ENCODE peak calls at places on chromosome 1, in four cellular contexts. Q is fibroblast of lung, Y is neural crest cell, P is heart right ventricle. O is an unnamed sample.
A peak's percentile ranks its signal among the peaks of the same experiment; 100 is the strongest.

GRCh38 chr1:156383023-156383422 is 14.0 kb downstream of the RHBG start:
- DNase-seq in P (peak; percentile 55), Y (peak; percentile 70), Q (peak; percentile 43), O (peak; percentile 97)

GRCh38 chr1:236142358-236143103 is at the start of gene GPR137B:
- DNase-seq in Y (peak; percentile 38), Q (peak; percentile 59), P (peak; percentile 45), O (no peak)

GRCh38 chr1:7623886-7624285 is 147.2 kb upstream of the VAMP3 start:
- DNase-seq in Y (no peak), P (no peak), Q (no peak), O (no peak)

GRCh38 chr1:63575340-63575826 is 17.8 kb upstream of the PGM1 start:
- DNase-seq in Q (no peak), P (no peak), Y (peak; percentile 9), O (no peak)

GRCh38 chr1:151635479-151636072 is 23.7 kb downstream of the SNX27 start:
- DNase-seq in Y (no peak), P (no peak), Q (no peak), O (no peak)

GRCh38 chr1:184212649-184213314 is 161.3 kb downstream of the TSEN15 start:
- DNase-seq in Y (no peak), P (no peak), Q (peak; percentile 89), O (no peak)

GRCh38 chr1:239107676-239108075 is 278.7 kb upstream of the CHRM3 start:
- DNase-seq in Y (no peak), Q (no peak), P (no peak), O (no peak)

GRCh38 chr1:114353233-114353632 is 157.8 kb downstream of the TRIM33 start:
- DNase-seq in Q (peak; percentile 92), P (peak; percentile 65), Y (no peak), O (no peak)

GRCh38 chr1:24768873-24769605 is 23.8 kb downstream of the CLIC4 start:
- DNase-seq in Y (no peak), P (no peak), Q (no peak), O (no peak)

GRCh38 chr1:231020816-231021215 is 19.2 kb downstream of the FAM89A start:
- DNase-seq in P (no peak), Q (no peak), Y (no peak), O (no peak)

GRCh38 chr1:17575786-17576584 is 36.5 kb downstream of the ARHGEF10L start:
- DNase-seq in Y (no peak), Q (no peak), P (no peak), O (no peak)

GRCh38 chr1:150477733-150478132 is 9.5 kb upstream of the TARS2 start:
- DNase-seq in Y (no peak), P (no peak), Q (peak; percentile 50), O (no peak)

GRCh38 chr1:201020040-201020591 is 3.4 kb downstream of the KIF21B start:
- DNase-seq in Q (no peak), P (no peak), Y (no peak), O (peak; percentile 76)

GRCh38 chr1:240245629-240246020 is 153.9 kb downstream of the FMN2 start:
- DNase-seq in P (no peak), Q (no peak), Y (no peak), O (no peak)

GRCh38 chr1:205870236-205870635 is 20.3 kb upstream of the PM20D1 start:
- DNase-seq in Y (no peak), Q (no peak), P (no peak), O (no peak)

GRCh38 chr1:185238447-185238846 is 78.6 kb downstream of the IVNS1ABP start:
- DNase-seq in Q (peak; percentile 22), P (no peak), Y (no peak), O (no peak)

GRCh38 chr1:241086686-241087085 is 270.3 kb downstream of the RGS7 start:
- DNase-seq in Y (no peak), P (no peak), Q (no peak), O (no peak)

GRCh38 chr1:94909486-94909885 is 17.4 kb downstream of the CNN3 start:
- DNase-seq in Y (no peak), P (no peak), Q (no peak), O (no peak)

GRCh38 chr1:237851209-237851845 is 39.4 kb downstream of the ZP4 start:
- DNase-seq in P (no peak), Q (peak; percentile 55), Y (peak; percentile 62), O (peak; percentile 52)
- TF ChIP-seq CTCF in P (no peak), Q (peak; percentile 8), Y (peak; percentile 79), O (peak; percentile 72)

DNA sequence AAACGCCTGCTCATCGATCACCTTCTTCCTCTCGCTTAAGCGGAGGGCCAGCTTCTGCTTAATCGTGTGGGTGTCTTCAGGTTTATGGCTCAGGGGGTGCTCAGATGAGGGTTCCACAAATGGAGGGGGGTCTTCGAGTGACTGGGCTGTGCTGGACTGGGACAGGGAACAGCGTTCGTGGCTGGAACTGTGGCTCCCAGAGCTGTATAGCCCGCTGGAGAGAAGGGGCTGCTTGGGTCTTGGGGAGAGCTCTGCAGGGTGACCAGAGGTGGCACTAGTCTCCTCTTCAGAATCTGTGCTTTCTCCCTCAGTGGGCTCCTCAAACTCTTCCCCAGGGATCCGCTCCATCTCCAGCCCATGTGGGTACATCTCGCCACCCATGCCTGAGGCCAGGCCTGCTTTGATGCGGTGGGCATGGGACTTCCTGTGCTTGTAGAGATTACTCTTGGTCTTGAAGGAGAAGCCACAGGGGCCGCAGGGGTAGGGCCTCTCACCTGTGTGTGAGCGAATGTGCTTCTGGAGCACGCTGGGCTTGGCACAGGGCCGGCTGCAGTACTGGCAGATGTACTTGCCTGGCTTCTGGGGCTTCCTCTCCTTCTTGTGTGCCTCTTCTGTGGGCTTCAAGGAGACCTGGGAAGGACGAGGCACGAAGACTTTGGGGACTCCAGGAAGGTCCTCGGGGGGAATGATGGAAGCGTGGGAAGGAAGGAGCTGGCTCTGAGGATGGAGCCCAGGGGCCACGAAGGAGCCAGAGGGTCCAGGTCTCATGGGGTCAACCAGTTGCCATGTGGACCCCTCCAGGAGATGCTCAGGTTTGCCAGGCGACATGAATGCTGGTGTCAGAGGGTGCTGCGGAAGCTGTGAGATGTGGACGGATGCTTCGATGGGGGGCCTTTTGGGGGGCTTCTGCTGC is 99.4 kb upstream of the EDN2 start:
- DNase-seq in Q (no peak), Y (no peak), P (no peak), O (no peak)
- TF ChIP-seq CTCF in Q (no peak), Y (no peak), P (no peak), O (no peak)

GRCh38 chr1:23019094-23019850 is at the start of gene KDM1A:
- DNase-seq in Q (peak; percentile 97), Y (peak; percentile 95), P (peak; percentile 97), O (peak; percentile 44)
- TF ChIP-seq CTCF in Q (no peak), Y (no peak), P (no peak), O (peak; percentile 6)

GRCh38 chr1:204121840-204122555 is 29.8 kb downstream of the ETNK2 start:
- DNase-seq in Q (no peak), P (no peak), Y (no peak), O (no peak)

GRCh38 chr1:204126367-204126766 is 25.5 kb downstream of the ETNK2 start:
- DNase-seq in P (no peak), Q (no peak), Y (no peak), O (no peak)

GRCh38 chr1:204124639-204125038 is 27.2 kb downstream of the ETNK2 start:
- DNase-seq in Q (no peak), P (no peak), Y (no peak), O (no peak)

GRCh38 chr1:204125759-204126351 is 26.0 kb downstream of the ETNK2 start:
- DNase-seq in Y (no peak), Q (no peak), P (no peak), O (no peak)

GRCh38 chr1:204123376-204123775 is 28.5 kb downstream of the ETNK2 start:
- DNase-seq in P (no peak), Y (peak; percentile 32), Q (no peak), O (no peak)
- TF ChIP-seq CTCF in P (no peak), Y (peak; percentile 53), Q (peak; percentile 13), O (no peak)